ENCODE peak calls at places on chromosomes 12 and 14, in nine cellular contexts. One of them, this sample, is unnamed.

GRCh38 chr12:6468283-6468575 is 2.2 kb downstream of the VAMP1 start:
- DNase-seq in A549: no peak
- DNase-seq in body of pancreas: no peak
- DNase-seq in PC-3: peak
- DNase-seq in mammary epithelial cell: no peak
- DNase-seq in CD8-positive, alpha-beta T cell: no peak
- DNase-seq in HFF-Myc: no peak
- DNase-seq in MCF 10A: peak
- DNase-seq in OCI-LY7: no peak
- DNase-seq in this sample: no peak

GRCh38 chr12:47776471-47777143 is 3.6 kb downstream of the SLC48A1 start:
- DNase-seq in A549: no peak
- DNase-seq in mammary epithelial cell: no peak
- DNase-seq in CD8-positive, alpha-beta T cell: no peak
- DNase-seq in PC-3: no peak
- DNase-seq in HFF-Myc: no peak
- DNase-seq in MCF 10A: no peak
- DNase-seq in body of pancreas: no peak
- DNase-seq in OCI-LY7: no peak
- DNase-seq in this sample: no peak

GRCh38 chr12:76820888-76821482 is 57.1 kb downstream of the ZDHHC17 start:
- DNase-seq in mammary epithelial cell: peak
- DNase-seq in HFF-Myc: peak
- DNase-seq in MCF 10A: peak
- DNase-seq in body of pancreas: peak
- DNase-seq in CD8-positive, alpha-beta T cell: no peak
- DNase-seq in PC-3: peak
- DNase-seq in OCI-LY7: peak
- DNase-seq in A549: peak
- DNase-seq in this sample: no peak

GRCh38 chr14:101509730-101510371 is 51.4 kb upstream of the DIO3 start:
- DNase-seq in mammary epithelial cell: no peak
- DNase-seq in OCI-LY7: no peak
- DNase-seq in HFF-Myc: no peak
- DNase-seq in PC-3: no peak
- DNase-seq in body of pancreas: no peak
- DNase-seq in A549: no peak
- DNase-seq in MCF 10A: no peak
- DNase-seq in CD8-positive, alpha-beta T cell: no peak
- DNase-seq in this sample: no peak

GRCh38 chr14:85087201-85087600 is 442.7 kb upstream of the FLRT2 start:
- DNase-seq in CD8-positive, alpha-beta T cell: no peak
- DNase-seq in HFF-Myc: no peak
- DNase-seq in body of pancreas: no peak
- DNase-seq in MCF 10A: no peak
- DNase-seq in OCI-LY7: no peak
- DNase-seq in A549: no peak
- DNase-seq in mammary epithelial cell: peak
- DNase-seq in PC-3: peak
- DNase-seq in this sample: no peak

GRCh38 chr14:84520711-84521338 is 1009.1 kb upstream of the FLRT2 start:
- DNase-seq in body of pancreas: peak
- DNase-seq in MCF 10A: peak
- DNase-seq in HFF-Myc: no peak
- DNase-seq in OCI-LY7: no peak
- DNase-seq in CD8-positive, alpha-beta T cell: no peak
- DNase-seq in A549: no peak
- DNase-seq in mammary epithelial cell: no peak
- DNase-seq in PC-3: no peak
- DNase-seq in this sample: no peak

GRCh38 chr14:81062816-81063215 is 107.4 kb downstream of the TSHR start:
- DNase-seq in OCI-LY7: peak
- DNase-seq in PC-3: peak
- DNase-seq in MCF 10A: peak
- DNase-seq in A549: peak
- DNase-seq in mammary epithelial cell: peak
- DNase-seq in HFF-Myc: no peak
- DNase-seq in CD8-positive, alpha-beta T cell: no peak
- DNase-seq in body of pancreas: peak
- DNase-seq in this sample: peak

GRCh38 chr14:40312296-40312695 is 880.1 kb upstream of the FBXO33 start:
- DNase-seq in mammary epithelial cell: no peak
- DNase-seq in OCI-LY7: no peak
- DNase-seq in CD8-positive, alpha-beta T cell: no peak
- DNase-seq in HFF-Myc: no peak
- DNase-seq in MCF 10A: peak
- DNase-seq in A549: no peak
- DNase-seq in body of pancreas: no peak
- DNase-seq in PC-3: peak
- DNase-seq in this sample: no peak

GRCh38 chr14:49549881-49550280 is 36.3 kb downstream of the RPS29 start:
- DNase-seq in MCF 10A: peak
- DNase-seq in body of pancreas: no peak
- DNase-seq in HFF-Myc: no peak
- DNase-seq in CD8-positive, alpha-beta T cell: no peak
- DNase-seq in PC-3: peak
- DNase-seq in mammary epithelial cell: peak
- DNase-seq in OCI-LY7: no peak
- DNase-seq in A549: peak
- DNase-seq in this sample: no peak

GRCh38 chr12:112574896-112575558 is 156.3 kb downstream of the PTPN11 start:
- DNase-seq in body of pancreas: no peak
- DNase-seq in MCF 10A: no peak
- DNase-seq in HFF-Myc: no peak
- DNase-seq in OCI-LY7: no peak
- DNase-seq in A549: no peak
- DNase-seq in mammary epithelial cell: no peak
- DNase-seq in PC-3: no peak
- DNase-seq in CD8-positive, alpha-beta T cell: no peak
- DNase-seq in this sample: no peak

GRCh38 chr12:95343461-95344230 is 126.0 kb downstream of the VEZT start:
- DNase-seq in HFF-Myc: no peak
- DNase-seq in MCF 10A: no peak
- DNase-seq in A549: no peak
- DNase-seq in OCI-LY7: peak
- DNase-seq in CD8-positive, alpha-beta T cell: no peak
- DNase-seq in PC-3: no peak
- DNase-seq in body of pancreas: no peak
- DNase-seq in mammary epithelial cell: no peak
- DNase-seq in this sample: no peak
- TF ChIP-seq CTCF in HFF-Myc: no peak
- TF ChIP-seq CTCF in MCF 10A: no peak
- TF ChIP-seq CTCF in A549: no peak
- TF ChIP-seq CTCF in OCI-LY7: peak
- TF ChIP-seq CTCF in CD8-positive, alpha-beta T cell: no peak
- TF ChIP-seq CTCF in PC-3: no peak
- TF ChIP-seq CTCF in body of pancreas: no peak
- TF ChIP-seq CTCF in mammary epithelial cell: no peak
- TF ChIP-seq CTCF in this sample: no peak

GRCh38 chr12:95810411-95810810 is 19.8 kb upstream of the NTN4 start:
- DNase-seq in OCI-LY7: no peak
- DNase-seq in mammary epithelial cell: no peak
- DNase-seq in HFF-Myc: no peak
- DNase-seq in body of pancreas: no peak
- DNase-seq in PC-3: peak
- DNase-seq in CD8-positive, alpha-beta T cell: no peak
- DNase-seq in MCF 10A: no peak
- DNase-seq in A549: no peak
- DNase-seq in this sample: no peak

GRCh38 chr12:95820096-95820703 is 29.6 kb upstream of the NTN4 start:
- DNase-seq in PC-3: peak
- DNase-seq in OCI-LY7: no peak
- DNase-seq in mammary epithelial cell: peak
- DNase-seq in A549: peak
- DNase-seq in MCF 10A: peak
- DNase-seq in HFF-Myc: peak
- DNase-seq in CD8-positive, alpha-beta T cell: no peak
- DNase-seq in body of pancreas: peak
- DNase-seq in this sample: no peak

GRCh38 chr12:95815635-95816212 is 25.2 kb upstream of the NTN4 start:
- DNase-seq in HFF-Myc: no peak
- DNase-seq in A549: peak
- DNase-seq in PC-3: peak
- DNase-seq in mammary epithelial cell: peak
- DNase-seq in body of pancreas: no peak
- DNase-seq in OCI-LY7: peak
- DNase-seq in CD8-positive, alpha-beta T cell: no peak
- DNase-seq in MCF 10A: peak
- DNase-seq in this sample: no peak
- TF ChIP-seq CTCF in HFF-Myc: peak
- TF ChIP-seq CTCF in A549: peak
- TF ChIP-seq CTCF in PC-3: peak
- TF ChIP-seq CTCF in mammary epithelial cell: peak
- TF ChIP-seq CTCF in body of pancreas: peak
- TF ChIP-seq CTCF in OCI-LY7: peak
- TF ChIP-seq CTCF in CD8-positive, alpha-beta T cell: peak
- TF ChIP-seq CTCF in MCF 10A: peak
- TF ChIP-seq CTCF in this sample: peak

DNA sequence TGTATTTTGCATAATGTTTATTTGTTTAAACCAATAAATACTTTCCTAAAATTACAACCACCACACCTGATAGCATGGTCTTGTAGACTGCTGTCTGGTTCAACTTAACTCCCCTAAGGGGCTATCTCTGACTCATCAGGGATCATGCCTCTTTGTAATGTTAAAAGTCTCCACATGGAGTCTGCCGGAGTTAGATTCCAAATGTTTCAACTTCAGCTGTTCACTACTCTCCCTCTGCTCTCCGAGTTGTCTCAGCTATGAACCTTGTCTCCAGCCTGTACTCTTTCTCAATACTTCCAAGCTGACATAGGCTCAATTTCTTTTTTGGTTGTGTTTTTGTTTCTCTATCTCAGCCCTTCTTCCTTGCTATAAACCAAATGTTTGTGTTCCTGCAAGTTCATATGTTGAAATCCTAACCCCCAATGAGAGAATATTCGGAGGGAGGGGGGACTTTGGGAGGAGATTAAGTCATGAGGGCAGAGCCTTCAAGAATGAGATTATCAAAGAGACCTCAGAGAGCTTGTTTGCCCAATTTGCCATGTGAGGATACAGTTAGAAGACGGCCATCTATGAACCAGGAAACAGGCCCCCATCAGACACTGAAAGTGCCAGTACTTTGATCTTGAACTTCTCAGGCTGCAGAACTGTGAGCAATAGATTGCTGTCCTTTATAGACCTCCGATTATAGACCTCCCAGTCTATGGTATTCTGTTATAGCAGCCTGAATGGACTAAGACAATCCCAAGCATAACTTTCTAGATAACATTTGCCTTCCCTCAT is 858.2 kb downstream of the VRK1 start:
- DNase-seq in OCI-LY7: no peak
- DNase-seq in HFF-Myc: no peak
- DNase-seq in CD8-positive, alpha-beta T cell: no peak
- DNase-seq in MCF 10A: peak
- DNase-seq in PC-3: peak
- DNase-seq in mammary epithelial cell: no peak
- DNase-seq in body of pancreas: no peak
- DNase-seq in A549: no peak
- DNase-seq in this sample: peak
- TF ChIP-seq CTCF in OCI-LY7: no peak
- TF ChIP-seq CTCF in HFF-Myc: no peak
- TF ChIP-seq CTCF in CD8-positive, alpha-beta T cell: no peak
- TF ChIP-seq CTCF in MCF 10A: no peak
- TF ChIP-seq CTCF in PC-3: no peak
- TF ChIP-seq CTCF in mammary epithelial cell: no peak
- TF ChIP-seq CTCF in body of pancreas: no peak
- TF ChIP-seq CTCF in A549: no peak
- TF ChIP-seq CTCF in this sample: no peak

DNA sequence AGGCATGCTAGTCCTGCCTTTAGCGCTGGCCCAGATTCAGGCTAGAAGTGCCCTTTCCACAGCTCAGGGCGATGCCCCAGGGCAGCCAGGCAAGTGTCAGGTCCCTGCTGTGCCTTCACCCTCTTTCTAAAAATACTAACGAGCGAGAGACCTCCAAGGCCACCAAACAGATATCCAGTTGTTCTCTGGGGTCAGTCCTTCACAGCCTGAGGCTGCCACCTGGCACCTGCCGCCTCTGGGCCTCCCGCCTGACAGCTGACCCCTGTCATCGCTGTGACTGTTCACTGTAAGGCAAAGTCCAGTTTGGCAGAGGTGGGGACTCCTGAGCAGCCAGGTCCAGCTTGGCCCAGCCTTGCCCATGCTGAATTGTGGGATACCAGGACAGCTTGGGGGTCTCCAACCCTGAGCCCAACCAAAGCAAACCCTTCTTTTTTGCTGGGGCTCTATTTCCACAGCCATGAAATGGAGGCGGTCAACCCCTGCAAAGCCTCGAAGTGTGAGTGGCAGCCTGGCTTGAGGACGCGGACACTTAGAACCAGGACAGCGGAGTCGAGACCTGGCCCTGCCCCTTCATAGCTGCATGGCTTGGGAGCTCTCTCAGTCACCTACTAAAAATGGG is 79.9 kb downstream of the NINJ2 start:
- DNase-seq in CD8-positive, alpha-beta T cell: no peak
- DNase-seq in body of pancreas: no peak
- DNase-seq in OCI-LY7: no peak
- DNase-seq in MCF 10A: no peak
- DNase-seq in PC-3: no peak
- DNase-seq in A549: no peak
- DNase-seq in HFF-Myc: no peak
- DNase-seq in mammary epithelial cell: no peak
- DNase-seq in this sample: no peak
- TF ChIP-seq CTCF in CD8-positive, alpha-beta T cell: no peak
- TF ChIP-seq CTCF in body of pancreas: no peak
- TF ChIP-seq CTCF in OCI-LY7: no peak
- TF ChIP-seq CTCF in MCF 10A: no peak
- TF ChIP-seq CTCF in PC-3: no peak
- TF ChIP-seq CTCF in A549: no peak
- TF ChIP-seq CTCF in HFF-Myc: no peak
- TF ChIP-seq CTCF in mammary epithelial cell: no peak
- TF ChIP-seq CTCF in this sample: no peak

DNA sequence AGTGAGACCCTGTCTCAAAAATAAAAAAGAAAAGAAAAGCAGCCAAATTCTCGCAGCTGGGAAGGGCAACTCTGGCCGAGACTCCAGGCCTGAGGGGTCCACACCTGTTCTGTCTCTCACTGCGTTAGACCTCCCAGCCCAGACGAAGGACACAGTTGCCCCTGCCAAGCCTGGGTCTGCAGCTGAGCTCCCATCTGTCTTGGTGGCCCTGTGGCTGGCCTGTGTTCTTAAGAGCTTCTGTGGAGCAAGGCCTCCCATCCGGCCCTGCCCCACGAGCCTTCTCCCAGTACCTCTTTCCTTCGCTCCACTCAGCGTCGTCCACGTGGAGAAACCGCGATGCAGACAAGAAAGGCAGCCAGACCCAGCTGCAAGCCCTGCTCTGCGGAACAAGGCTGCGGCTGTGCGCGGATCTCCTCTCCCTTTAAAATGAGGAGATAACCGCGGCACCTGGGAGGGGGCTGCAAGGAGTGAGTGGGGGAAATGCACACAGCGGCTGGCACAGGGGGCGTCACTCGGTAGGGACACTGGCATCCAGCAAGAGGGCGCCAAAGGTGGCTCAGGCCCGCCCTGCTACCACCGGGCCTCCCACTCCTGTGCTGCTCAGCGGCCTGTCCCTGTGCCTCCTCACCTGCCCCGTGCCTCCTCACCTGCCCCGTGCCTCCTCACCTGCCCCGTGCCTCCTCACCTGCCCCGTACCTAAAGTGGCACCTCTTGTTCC is 42.4 kb downstream of the LRRC74A start:
- DNase-seq in HFF-Myc: no peak
- DNase-seq in OCI-LY7: no peak
- DNase-seq in MCF 10A: no peak
- DNase-seq in A549: no peak
- DNase-seq in mammary epithelial cell: no peak
- DNase-seq in PC-3: no peak
- DNase-seq in CD8-positive, alpha-beta T cell: no peak
- DNase-seq in body of pancreas: no peak
- DNase-seq in this sample: no peak
- TF ChIP-seq CTCF in HFF-Myc: no peak
- TF ChIP-seq CTCF in OCI-LY7: no peak
- TF ChIP-seq CTCF in MCF 10A: no peak
- TF ChIP-seq CTCF in A549: no peak
- TF ChIP-seq CTCF in mammary epithelial cell: no peak
- TF ChIP-seq CTCF in PC-3: no peak
- TF ChIP-seq CTCF in CD8-positive, alpha-beta T cell: no peak
- TF ChIP-seq CTCF in body of pancreas: no peak
- TF ChIP-seq CTCF in this sample: peak

This sample was measured in DND-41.